ENCODE peak calls at places on chromosomes 13 and 19, in nine cellular contexts. U is neural progenitor cell, Q is hepatocyte, J is GM23338, B is HFFc6, C is heart right ventricle, Z is IMR-90, L is astrocyte, A is fibroblast of mammary gland. D is an unnamed sample.

GRCh38 chr19:57191141-57192063 is at the start of gene ZNF264:
- DNase-seq in B (peak), C (peak), A (peak), L (peak), J (peak), Z (peak), U (peak), Q (peak), D (peak)

GRCh38 chr19:18494267-18494607 is 27.6 kb downstream of the ELL start:
- DNase-seq in Q (no peak), C (no peak), A (peak), Z (peak), B (no peak), U (no peak), J (no peak), L (peak), D (no peak)

GRCh38 chr19:47129579-47129978 is 1.1 kb upstream of the SAE1 start:
- DNase-seq in L (no peak), U (no peak), B (no peak), J (no peak), C (no peak), A (no peak), Z (no peak), Q (no peak), D (no peak)

GRCh38 chr13:57630661-57631606 is 610 bp upstream of the PCDH17 start:
- DNase-seq in Q (peak), J (peak), B (peak), Z (no peak), C (no peak), U (peak), A (peak), L (peak), D (no peak)

GRCh38 chr13:80979035-80979641 is 638.2 kb upstream of the SPRY2 start:
- DNase-seq in A (peak), J (peak), L (peak), C (no peak), U (peak), Z (peak), B (peak), Q (peak), D (no peak)

GRCh38 chr13:94433055-94433947 is 46.2 kb downstream of the DCT start:
- DNase-seq in Q (peak), J (peak), C (peak), A (no peak), L (no peak), U (peak), Z (no peak), B (no peak), D (no peak)

GRCh38 chr13:37680137-37680536 is 81.6 kb upstream of the POSTN start:
- DNase-seq in B (no peak), U (no peak), Z (no peak), Q (no peak), C (no peak), A (no peak), J (no peak), L (no peak), D (no peak)

GRCh38 chr19:45782820-45783785 is 813 bp upstream of the DMPK start:
- DNase-seq in J (no peak), Z (peak), C (peak), A (peak), B (peak), U (no peak), Q (no peak), L (peak), D (no peak)

GRCh38 chr13:41708648-41709175 is 251.4 kb downstream of the RGCC start:
- DNase-seq in C (peak), Z (no peak), A (no peak), J (peak), U (no peak), L (no peak), Q (no peak), B (no peak), D (no peak)

GRCh38 chr19:17860331-17860992 is 752 bp downstream of the RPL18A start:
- DNase-seq in B (no peak), C (no peak), Q (no peak), A (no peak), J (no peak), Z (no peak), L (no peak), U (no peak), D (no peak)

GRCh38 chr13:76438050-76438449 is 448.2 kb downstream of the KCTD12 start:
- DNase-seq in U (no peak), Q (no peak), A (peak), L (no peak), J (no peak), B (no peak), C (no peak), Z (peak), D (no peak)

GRCh38 chr13:63481334-63481733 is 2065.7 kb upstream of the PCDH20 start:
- DNase-seq in C (no peak), A (peak), Z (peak), U (no peak), B (no peak), L (no peak), J (no peak), Q (no peak), D (no peak)

GRCh38 chr13:112842343-112842856 is 126.6 kb upstream of the MCF2L start:
- DNase-seq in L (peak), Z (no peak), B (no peak), C (peak), Q (no peak), J (peak), U (peak), A (peak), D (no peak)

GRCh38 chr19:18049390-18049789 is 37.3 kb downstream of the IL12RB1 start:
- DNase-seq in L (peak), C (peak), U (no peak), Z (peak), A (peak), B (peak), J (no peak), Q (no peak), D (no peak)

GRCh38 chr19:49069026-49069425 is 3.5 kb downstream of the KCNA7 start:
- DNase-seq in Z (no peak), A (no peak), L (no peak), J (no peak), Q (no peak), C (no peak), B (peak), U (no peak), D (no peak)

GRCh38 chr13:45055198-45055901 is 65.0 kb upstream of the GTF2F2 start:
- DNase-seq in U (no peak), L (peak), J (no peak), C (no peak), Q (peak), B (peak), A (peak), Z (peak), D (no peak)

GRCh38 chr13:65287405-65287804 is 1942.7 kb downstream of the PCDH9 start:
- DNase-seq in Z (no peak), J (no peak), C (no peak), L (no peak), B (no peak), Q (no peak), U (no peak), A (no peak), D (no peak)

GRCh38 chr13:66915596-66916185 is 314.4 kb downstream of the PCDH9 start:
- DNase-seq in C (no peak), Z (peak), U (no peak), Q (no peak), J (no peak), A (peak), B (peak), L (peak), D (no peak)

GRCh38 chr13:33871207-33872004 is 53.5 kb downstream of the RFC3 start:
- DNase-seq in B (no peak), U (no peak), Z (no peak), A (no peak), L (no peak), C (no peak), Q (peak), J (no peak), D (no peak)

GRCh38 chr19:1855828-1856255 is 7.5 kb downstream of the KLF16 start:
- DNase-seq in Z (peak), L (no peak), U (no peak), J (no peak), B (no peak), Q (no peak), A (no peak), C (no peak), D (no peak)

GRCh38 chr19:36686365-36687213 is 823 bp upstream of the ZNF567 start:
- DNase-seq in Q (peak), C (peak), A (peak), L (peak), Z (peak), B (no peak), U (peak), J (peak), D (no peak)

GRCh38 chr13:26929971-26930730 is 169.6 kb upstream of the GPR12 start:
- DNase-seq in U (peak), L (peak), J (peak), B (peak), Q (peak), A (peak), C (peak), Z (peak), D (peak)

GRCh38 chr19:19538077-19538764 is at the start of gene CILP2:
- DNase-seq in Q (peak), Z (no peak), L (no peak), B (no peak), A (no peak), C (peak), U (peak), J (peak), D (peak)

GRCh38 chr19:46489445-46490272 is 6.0 kb downstream of the PNMA8B start:
- DNase-seq in C (peak), Z (peak), J (peak), U (peak), L (peak), Q (peak), A (peak), B (peak), D (no peak)

GRCh38 chr13:84896128-84896527 is 903.1 kb downstream of the SLITRK6 start:
- DNase-seq in Q (peak), L (peak), U (peak), J (peak), B (peak), C (no peak), A (peak), Z (peak), D (peak)

GRCh38 chr19:46791944-46792343 is 3.5 kb upstream of the SLC1A5 start:
- DNase-seq in Q (no peak), J (no peak), B (peak), A (no peak), Z (no peak), C (no peak), L (no peak), U (no peak), D (no peak)

GRCh38 chr13:109857325-109857724 is 70.9 kb upstream of the IRS2 start:
- DNase-seq in C (no peak), Z (no peak), J (no peak), L (no peak), A (no peak), B (no peak), U (no peak), Q (no peak), D (no peak)

GRCh38 chr19:3657395-3657769 is 30.8 kb upstream of the CACTIN start:
- DNase-seq in B (no peak), J (no peak), L (no peak), Z (no peak), C (no peak), A (no peak), Q (no peak), U (no peak), D (no peak)

GRCh38 chr13:114108894-114109293 is 23.5 kb downstream of the RASA3 start:
- DNase-seq in A (no peak), J (no peak), Z (no peak), B (no peak), L (no peak), U (no peak), C (no peak), Q (no peak), D (no peak)

GRCh38 chr13:48158915-48159314 is 64.0 kb upstream of the MED4 start:
- DNase-seq in U (no peak), J (no peak), B (no peak), L (no peak), A (no peak), C (no peak), Z (no peak), Q (no peak), D (no peak)

GRCh38 chr19:6459356-6460098 is at the start of gene SLC25A23:
- DNase-seq in U (peak), A (peak), J (peak), C (peak), L (peak), Q (peak), B (peak), Z (peak), D (peak)

GRCh38 chr13:49561064-49561410 is 24.3 kb downstream of the RCBTB1 start:
- DNase-seq in C (no peak), A (no peak), U (no peak), B (no peak), L (peak), Z (no peak), Q (peak), J (no peak), D (no peak)

GRCh38 chr13:98910501-98910951 is 67.3 kb downstream of the DOCK9 start:
- DNase-seq in Z (peak), Q (no peak), C (no peak), B (peak), U (no peak), A (peak), L (peak), J (no peak), D (no peak)

GRCh38 chr19:13652810-13653590 is 111.3 kb upstream of the MRI1 start:
- DNase-seq in C (no peak), A (no peak), Q (no peak), L (no peak), B (no peak), U (no peak), Z (no peak), J (peak), D (no peak)

DNA sequence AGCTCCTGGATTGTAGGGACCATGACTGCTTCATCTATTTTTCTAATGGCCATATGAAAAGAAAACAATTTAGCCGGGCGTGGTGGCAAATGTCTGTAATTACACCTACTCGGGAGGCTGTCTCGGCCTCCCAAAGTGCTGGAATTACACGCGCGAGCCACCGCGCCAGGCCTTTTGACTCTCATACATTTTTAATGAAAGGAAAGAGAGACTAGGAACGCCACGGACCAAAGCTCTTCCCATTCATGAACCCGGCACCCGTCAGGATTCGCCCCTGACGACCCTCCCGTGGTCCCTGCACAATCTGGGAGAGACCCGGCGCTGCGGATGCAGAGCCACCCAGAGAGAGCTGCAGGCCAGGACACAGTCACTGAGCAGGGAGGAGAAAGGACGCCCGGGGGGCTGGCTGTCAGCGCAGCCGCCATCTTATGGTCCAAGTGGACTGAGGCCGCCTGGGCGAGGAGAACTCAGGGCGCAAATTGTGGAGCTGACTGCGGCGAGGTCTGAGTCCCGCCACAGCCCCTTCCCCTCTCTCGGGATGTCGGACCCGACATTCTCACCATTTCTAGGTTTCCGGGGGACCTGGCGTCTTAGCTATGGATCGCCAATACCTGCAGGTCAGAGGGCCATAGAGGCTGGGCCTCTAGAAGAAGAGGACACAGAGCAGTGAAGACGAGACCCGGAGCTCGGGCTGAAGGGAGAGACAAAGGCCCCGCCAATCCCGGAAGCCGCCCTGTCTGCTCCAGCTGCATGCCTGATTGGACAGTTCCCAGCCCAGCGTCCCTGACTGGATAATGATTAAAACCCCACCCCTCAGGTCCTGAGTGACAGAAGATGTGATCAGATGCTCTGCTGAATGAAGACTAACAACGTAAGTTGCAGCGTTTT is at the start of gene ZNF681:
- DNase-seq in B (peak), Q (peak), A (peak), C (peak), J (peak), U (peak), Z (peak), L (peak), D (peak)
- TF ChIP-seq CTCF in B (peak), Q (peak), A (no peak), C (no peak), J (no peak), U (no peak), Z (no peak), L (peak), D (peak)

GRCh38 chr19:51927859-51928258 is 587 bp downstream of the ZNF613 start:
- DNase-seq in Q (no peak), L (no peak), U (no peak), A (no peak), C (no peak), Z (no peak), B (no peak), J (no peak), D (no peak)

GRCh38 chr19:51931921-51932320 is 4.6 kb downstream of the ZNF613 start:
- DNase-seq in J (peak), Q (no peak), A (no peak), C (no peak), B (no peak), Z (no peak), U (no peak), L (no peak), D (no peak)

GRCh38 chr19:51921949-51922348 is 5.3 kb upstream of the ZNF613 start:
- DNase-seq in Z (no peak), J (no peak), L (no peak), Q (no peak), A (no peak), C (no peak), B (no peak), U (no peak), D (no peak)

GRCh38 chr19:51926426-51926783 is 867 bp upstream of the ZNF613 start:
- DNase-seq in U (no peak), A (no peak), C (no peak), J (no peak), B (no peak), Z (no peak), L (no peak), Q (no peak), D (no peak)

DNA sequence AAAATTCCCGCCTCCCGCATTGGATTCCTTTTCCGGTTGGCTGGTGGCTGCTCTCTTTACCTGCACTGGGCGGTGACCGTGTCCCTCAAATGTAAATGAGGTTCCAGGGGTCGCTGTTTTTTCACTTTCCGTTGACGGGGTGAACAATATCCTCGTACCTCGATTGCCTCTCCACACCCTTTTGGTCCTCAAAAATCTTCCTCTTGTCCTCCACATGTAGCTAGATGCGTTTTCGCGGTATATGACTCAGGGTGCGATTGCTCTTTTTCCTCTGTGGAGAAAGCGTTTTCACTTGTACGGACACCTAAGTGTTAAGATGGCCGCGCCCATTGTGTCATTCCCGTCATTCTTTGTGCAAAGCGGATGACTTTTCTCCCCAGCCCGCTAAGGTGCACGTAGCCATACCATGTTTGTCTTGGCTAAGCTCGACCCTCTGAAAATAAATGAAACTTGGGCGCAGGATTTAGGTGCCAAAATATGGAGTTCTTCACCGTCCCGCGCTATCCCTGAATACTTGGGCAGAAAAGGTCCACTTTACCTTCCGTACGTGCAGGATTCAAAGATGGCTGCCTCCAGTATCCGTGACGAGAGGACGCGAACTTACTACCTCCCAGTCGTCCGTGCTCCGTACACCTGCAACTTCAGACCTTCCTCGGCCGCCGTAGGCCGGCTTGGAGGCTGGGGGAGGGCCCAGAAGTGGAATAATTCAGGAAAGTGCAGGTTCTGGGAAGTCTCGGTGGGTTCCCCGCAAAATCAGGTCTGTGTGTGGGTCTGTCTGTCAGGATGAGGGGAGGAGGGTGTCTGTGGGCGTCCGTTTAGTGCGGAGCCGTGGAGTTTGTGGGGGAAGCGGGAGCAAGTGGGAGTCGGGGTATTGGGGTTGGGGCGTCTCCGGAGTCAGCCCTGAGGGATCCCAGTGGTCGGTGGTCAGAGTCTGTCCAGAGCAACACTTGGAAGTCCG is at the start of gene ZNF613:
- DNase-seq in L (peak), Z (peak), Q (peak), U (peak), A (peak), C (peak), B (peak), J (peak), D (peak)
- TF ChIP-seq CTCF in L (no peak), Z (peak), Q (peak), U (peak), A (peak), C (peak), B (peak), J (peak), D (peak)

DNA sequence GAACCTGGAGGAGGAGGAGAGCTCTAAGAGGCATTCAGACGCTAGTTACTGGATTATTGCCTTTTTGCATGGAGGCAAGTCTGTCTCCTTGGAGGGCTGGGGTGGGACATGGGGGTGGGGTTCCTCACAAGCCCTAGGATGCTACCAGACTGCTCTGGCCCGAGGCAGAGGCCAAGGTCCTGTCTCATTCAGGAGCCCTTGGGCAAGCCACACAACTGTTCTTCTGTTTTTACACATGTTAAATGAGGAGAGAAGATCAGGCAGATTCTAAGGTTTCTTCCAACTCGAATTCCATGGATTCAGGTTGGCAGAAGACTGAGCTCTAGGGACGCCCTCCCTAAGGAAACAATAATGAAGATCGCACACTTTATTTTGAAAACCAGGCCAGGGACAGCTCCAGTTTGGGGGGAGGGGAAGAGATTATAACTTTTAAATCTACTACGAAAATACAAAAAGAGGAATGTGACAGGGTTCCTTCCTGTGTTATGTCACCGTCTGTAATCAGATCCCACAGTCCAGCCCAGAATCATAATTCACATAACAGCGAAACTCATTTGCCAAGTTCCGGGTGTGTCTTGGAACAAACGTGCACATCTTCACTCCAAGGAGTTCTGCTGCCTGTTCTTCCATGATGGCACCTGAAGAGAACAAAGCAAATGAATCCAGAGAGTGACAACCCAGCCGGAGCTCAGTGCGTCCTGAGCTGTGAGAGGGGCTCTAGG is 25.2 kb downstream of the IL17D start:
- DNase-seq in Q (no peak), A (peak), L (no peak), U (no peak), C (no peak), J (no peak), Z (no peak), B (no peak), D (no peak)
- TF ChIP-seq CTCF in Q (no peak), A (no peak), L (no peak), U (no peak), C (no peak), J (no peak), Z (no peak), B (no peak), D (no peak)

GRCh38 chr19:53511933-53512374 is 26.0 kb upstream of the ZNF331 start:
- DNase-seq in L (peak), U (peak), Z (peak), C (peak), B (peak), J (peak), A (peak), Q (peak), D (peak)
- TF ChIP-seq CTCF in L (peak), U (peak), Z (peak), C (peak), B (peak), J (peak), A (peak), Q (peak), D (peak)

D was measured in progenitor cell of endocrine pancreas.